ENCODE peak calls at places on chromosome 9, in ten cellular contexts. One of them, this sample, is unnamed.

GRCh38 chr9:5832093-5832542 is 799 bp downstream of the ERMP1 start:
- DNase-seq in HCT116: no peak
- DNase-seq in adrenal gland: no peak
- DNase-seq in GM12892: no peak
- DNase-seq in suprapubic skin: no peak
- DNase-seq in A549: no peak
- DNase-seq in spleen: no peak
- DNase-seq in GM12891: peak; percentile 44
- DNase-seq in body of pancreas: no peak
- DNase-seq in right lobe of liver: no peak
- DNase-seq in this sample: peak; percentile 54

GRCh38 chr9:21747171-21747570 is 55.3 kb upstream of the MTAP start:
- DNase-seq in HCT116: no peak
- DNase-seq in adrenal gland: no peak
- DNase-seq in GM12892: no peak
- DNase-seq in suprapubic skin: no peak
- DNase-seq in A549: no peak
- DNase-seq in spleen: no peak
- DNase-seq in GM12891: no peak
- DNase-seq in body of pancreas: no peak
- DNase-seq in right lobe of liver: no peak
- DNase-seq in this sample: no peak

GRCh38 chr9:107819772-107820171 is 330.2 kb upstream of the KLF4 start:
- DNase-seq in HCT116: no peak
- DNase-seq in adrenal gland: no peak
- DNase-seq in GM12892: no peak
- DNase-seq in suprapubic skin: no peak
- DNase-seq in A549: no peak
- DNase-seq in spleen: no peak
- DNase-seq in GM12891: no peak
- DNase-seq in body of pancreas: no peak
- DNase-seq in right lobe of liver: peak; percentile 57
- DNase-seq in this sample: no peak

GRCh38 chr9:7570107-7570720 is 229.4 kb downstream of the DMAC1 start:
- DNase-seq in HCT116: peak; percentile 44
- DNase-seq in adrenal gland: peak; percentile 44
- DNase-seq in GM12892: peak; percentile 6
- DNase-seq in suprapubic skin: no peak
- DNase-seq in A549: peak; percentile 57
- DNase-seq in spleen: no peak
- DNase-seq in GM12891: peak; percentile 2
- DNase-seq in body of pancreas: peak; percentile 58
- DNase-seq in right lobe of liver: no peak
- DNase-seq in this sample: peak; percentile 44

GRCh38 chr9:16329699-16330113 is 540.8 kb downstream of the BNC2 start:
- DNase-seq in HCT116: no peak
- DNase-seq in adrenal gland: no peak
- DNase-seq in GM12892: no peak
- DNase-seq in suprapubic skin: no peak
- DNase-seq in A549: no peak
- DNase-seq in spleen: no peak
- DNase-seq in GM12891: no peak
- DNase-seq in body of pancreas: no peak
- DNase-seq in right lobe of liver: no peak
- DNase-seq in this sample: no peak

GRCh38 chr9:4739587-4740372 is 1.2 kb downstream of the AK3 start:
- DNase-seq in HCT116: no peak
- DNase-seq in adrenal gland: no peak
- DNase-seq in GM12892: no peak
- DNase-seq in suprapubic skin: no peak
- DNase-seq in A549: no peak
- DNase-seq in spleen: no peak
- DNase-seq in GM12891: no peak
- DNase-seq in body of pancreas: no peak
- DNase-seq in right lobe of liver: no peak
- DNase-seq in this sample: peak; percentile 29

GRCh38 chr9:87445646-87446045 is 52.0 kb upstream of the DAPK1 start:
- DNase-seq in HCT116: peak; percentile 43
- DNase-seq in adrenal gland: no peak
- DNase-seq in GM12892: peak; percentile 33
- DNase-seq in suprapubic skin: no peak
- DNase-seq in A549: peak; percentile 53
- DNase-seq in spleen: no peak
- DNase-seq in GM12891: peak; percentile 18
- DNase-seq in body of pancreas: peak; percentile 54
- DNase-seq in right lobe of liver: no peak
- DNase-seq in this sample: peak; percentile 66

GRCh38 chr9:90964101-90965020 is 162.7 kb downstream of the SYK start:
- DNase-seq in HCT116: peak; percentile 10
- DNase-seq in adrenal gland: no peak
- DNase-seq in GM12892: no peak
- DNase-seq in suprapubic skin: no peak
- DNase-seq in A549: peak; percentile 34
- DNase-seq in spleen: peak; percentile 77
- DNase-seq in GM12891: peak; percentile 18
- DNase-seq in body of pancreas: peak; percentile 47
- DNase-seq in right lobe of liver: no peak
- DNase-seq in this sample: no peak

GRCh38 chr9:120337131-120337530 is 242.8 kb downstream of the CDK5RAP2 start:
- DNase-seq in HCT116: no peak
- DNase-seq in adrenal gland: no peak
- DNase-seq in GM12892: no peak
- DNase-seq in suprapubic skin: no peak
- DNase-seq in A549: no peak
- DNase-seq in spleen: no peak
- DNase-seq in GM12891: no peak
- DNase-seq in body of pancreas: no peak
- DNase-seq in right lobe of liver: no peak
- DNase-seq in this sample: no peak

DNA sequence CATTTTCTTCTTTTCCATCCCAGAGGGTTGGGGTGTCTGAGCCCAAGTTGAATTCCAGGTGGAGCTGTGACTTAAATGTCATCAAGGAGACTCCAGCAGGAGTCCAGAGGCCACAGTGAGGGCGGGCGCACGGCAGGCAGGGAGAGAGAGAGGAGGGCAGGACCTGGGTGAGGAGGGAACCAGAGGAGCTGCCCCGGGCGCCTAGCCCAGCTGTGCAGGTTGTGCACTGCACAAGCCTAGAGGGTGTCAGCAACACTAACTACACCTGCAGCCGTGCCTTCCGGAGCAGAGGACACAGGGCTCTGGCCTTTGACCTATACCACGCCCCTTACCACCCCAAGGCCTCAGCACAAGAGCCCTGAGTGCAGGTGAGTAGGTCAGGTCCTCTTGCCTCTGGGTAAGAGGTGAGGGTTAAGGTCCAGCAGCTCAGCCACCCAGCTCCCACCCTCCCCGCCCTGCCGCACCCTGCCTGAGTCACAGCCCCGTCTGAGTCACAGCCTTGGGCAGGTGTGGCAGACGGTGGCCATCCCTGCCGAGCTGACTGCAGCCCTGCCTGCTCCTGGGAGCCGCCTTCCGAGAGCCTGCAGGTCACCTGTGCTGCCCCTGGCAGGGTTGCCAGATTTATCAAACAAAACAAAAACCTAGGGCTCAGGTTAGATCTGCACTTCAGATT is 6.4 kb upstream of the AGPAT2 start:
- DNase-seq in HCT116: peak; percentile 76
- DNase-seq in adrenal gland: peak; percentile 63
- DNase-seq in GM12892: no peak
- DNase-seq in suprapubic skin: no peak
- DNase-seq in A549: peak; percentile 86
- DNase-seq in spleen: no peak
- DNase-seq in GM12891: no peak
- DNase-seq in body of pancreas: peak; percentile 97
- DNase-seq in right lobe of liver: peak; percentile 91
- DNase-seq in this sample: no peak
- TF ChIP-seq POLR2A in HCT116: no peak
- TF ChIP-seq POLR2A in adrenal gland: no peak
- TF ChIP-seq POLR2A in GM12892: no peak
- TF ChIP-seq POLR2A in suprapubic skin: no peak
- TF ChIP-seq POLR2A in A549: no peak
- TF ChIP-seq POLR2A in spleen: no peak
- TF ChIP-seq POLR2A in GM12891: no peak
- TF ChIP-seq POLR2A in body of pancreas: no peak
- TF ChIP-seq POLR2A in right lobe of liver: no peak
- TF ChIP-seq POLR2A in this sample: no peak

DNA sequence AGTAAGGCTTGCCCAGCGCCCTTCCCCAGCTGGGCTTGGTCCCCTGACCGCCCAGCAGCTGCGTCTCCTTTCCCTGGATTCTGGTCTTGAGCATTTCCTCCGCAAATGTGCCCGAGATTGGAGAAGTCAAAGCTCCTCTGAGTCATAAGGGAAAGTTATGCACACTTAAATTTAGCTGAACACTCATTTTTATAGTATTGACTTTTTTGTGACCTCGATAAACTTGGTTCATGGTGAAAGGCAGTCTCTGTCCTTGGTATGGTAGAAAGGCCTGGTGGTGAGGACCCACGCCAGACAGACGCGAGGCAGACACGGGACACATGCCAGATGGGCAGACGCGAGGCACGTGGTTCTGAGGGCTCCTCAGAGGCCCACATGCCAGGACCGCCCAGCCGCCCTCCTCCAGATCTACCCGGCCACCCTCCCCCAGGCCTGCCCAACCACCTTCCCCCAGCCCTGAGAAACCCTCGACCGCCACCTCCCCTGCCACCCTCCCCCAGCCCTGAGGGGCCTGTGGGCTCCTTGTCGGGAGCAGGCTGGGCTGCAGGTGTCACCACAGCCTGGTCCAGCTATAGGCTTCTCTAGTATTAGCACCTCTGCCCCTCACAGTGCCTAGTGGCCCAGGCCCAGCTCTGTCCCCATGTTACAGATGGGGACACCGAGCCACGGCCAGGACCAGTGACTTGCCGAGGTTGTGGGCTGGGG is 60.9 kb upstream of the CACNA1B start:
- DNase-seq in HCT116: no peak
- DNase-seq in adrenal gland: peak; percentile 38
- DNase-seq in GM12892: no peak
- DNase-seq in suprapubic skin: no peak
- DNase-seq in A549: no peak
- DNase-seq in spleen: peak; percentile 51
- DNase-seq in GM12891: peak; percentile 56
- DNase-seq in body of pancreas: no peak
- DNase-seq in right lobe of liver: no peak
- DNase-seq in this sample: no peak
- TF ChIP-seq POLR2A in HCT116: no peak
- TF ChIP-seq POLR2A in adrenal gland: no peak
- TF ChIP-seq POLR2A in GM12892: peak; percentile 28
- TF ChIP-seq POLR2A in suprapubic skin: no peak
- TF ChIP-seq POLR2A in A549: no peak
- TF ChIP-seq POLR2A in spleen: no peak
- TF ChIP-seq POLR2A in GM12891: no peak
- TF ChIP-seq POLR2A in body of pancreas: no peak
- TF ChIP-seq POLR2A in right lobe of liver: no peak
- TF ChIP-seq POLR2A in this sample: no peak

GRCh38 chr9:38068866-38069628 is at the start of gene SHB:
- DNase-seq in HCT116: no peak
- DNase-seq in adrenal gland: peak; percentile 84
- DNase-seq in GM12892: peak; percentile 87
- DNase-seq in suprapubic skin: peak; percentile 84
- DNase-seq in A549: peak; percentile 71
- DNase-seq in spleen: peak; percentile 95
- DNase-seq in GM12891: peak; percentile 92
- DNase-seq in body of pancreas: peak; percentile 88
- DNase-seq in right lobe of liver: peak; percentile 88
- DNase-seq in this sample: peak; percentile 83
- TF ChIP-seq POLR2A in HCT116: peak; percentile 62
- TF ChIP-seq POLR2A in adrenal gland: peak; percentile 86
- TF ChIP-seq POLR2A in GM12892: peak; percentile 72
- TF ChIP-seq POLR2A in suprapubic skin: peak; percentile 69
- TF ChIP-seq POLR2A in A549: peak; percentile 87
- TF ChIP-seq POLR2A in spleen: peak; percentile 61
- TF ChIP-seq POLR2A in GM12891: no peak
- TF ChIP-seq POLR2A in body of pancreas: peak; percentile 96
- TF ChIP-seq POLR2A in right lobe of liver: peak; percentile 98
- TF ChIP-seq POLR2A in this sample: peak; percentile 65

GRCh38 chr9:94867281-94867841 is 140.9 kb downstream of the AOPEP start:
- DNase-seq in HCT116: peak; percentile 45
- DNase-seq in adrenal gland: peak; percentile 70
- DNase-seq in GM12892: no peak
- DNase-seq in suprapubic skin: no peak
- DNase-seq in A549: peak; percentile 99
- DNase-seq in spleen: no peak
- DNase-seq in GM12891: no peak
- DNase-seq in body of pancreas: peak; percentile 83
- DNase-seq in right lobe of liver: peak; percentile 84
- DNase-seq in this sample: no peak
- TF ChIP-seq POLR2A in HCT116: no peak
- TF ChIP-seq POLR2A in adrenal gland: peak; percentile 72
- TF ChIP-seq POLR2A in GM12892: no peak
- TF ChIP-seq POLR2A in suprapubic skin: no peak
- TF ChIP-seq POLR2A in A549: no peak
- TF ChIP-seq POLR2A in spleen: no peak
- TF ChIP-seq POLR2A in GM12891: no peak
- TF ChIP-seq POLR2A in body of pancreas: no peak
- TF ChIP-seq POLR2A in right lobe of liver: peak; percentile 55
- TF ChIP-seq POLR2A in this sample: no peak

GRCh38 chr9:108865037-108865436 is 3.0 kb downstream of the ACTL7A start:
- DNase-seq in HCT116: no peak
- DNase-seq in adrenal gland: peak; percentile 61
- DNase-seq in GM12892: no peak
- DNase-seq in suprapubic skin: no peak
- DNase-seq in A549: no peak
- DNase-seq in spleen: no peak
- DNase-seq in GM12891: no peak
- DNase-seq in body of pancreas: no peak
- DNase-seq in right lobe of liver: no peak
- DNase-seq in this sample: no peak

GRCh38 chr9:108864446-108864845 is 2.4 kb downstream of the ACTL7A start:
- DNase-seq in HCT116: no peak
- DNase-seq in adrenal gland: no peak
- DNase-seq in GM12892: no peak
- DNase-seq in suprapubic skin: no peak
- DNase-seq in A549: no peak
- DNase-seq in spleen: no peak
- DNase-seq in GM12891: no peak
- DNase-seq in body of pancreas: no peak
- DNase-seq in right lobe of liver: no peak
- DNase-seq in this sample: no peak

GRCh38 chr9:108867829-108868228 is 5.8 kb downstream of the ACTL7A start:
- DNase-seq in HCT116: no peak
- DNase-seq in adrenal gland: no peak
- DNase-seq in GM12892: no peak
- DNase-seq in suprapubic skin: no peak
- DNase-seq in A549: no peak
- DNase-seq in spleen: no peak
- DNase-seq in GM12891: no peak
- DNase-seq in body of pancreas: no peak
- DNase-seq in right lobe of liver: no peak
- DNase-seq in this sample: no peak

GRCh38 chr9:108866001-108866420 is 3.9 kb downstream of the ACTL7A start:
- DNase-seq in HCT116: no peak
- DNase-seq in adrenal gland: no peak
- DNase-seq in GM12892: no peak
- DNase-seq in suprapubic skin: no peak
- DNase-seq in A549: no peak
- DNase-seq in spleen: no peak
- DNase-seq in GM12891: no peak
- DNase-seq in body of pancreas: no peak
- DNase-seq in right lobe of liver: no peak
- DNase-seq in this sample: no peak

GRCh38 chr9:108869092-108869725 is 7.1 kb downstream of the ACTL7A start:
- DNase-seq in HCT116: peak; percentile 4
- DNase-seq in adrenal gland: no peak
- DNase-seq in GM12892: no peak
- DNase-seq in suprapubic skin: no peak
- DNase-seq in A549: peak; percentile 22
- DNase-seq in spleen: no peak
- DNase-seq in GM12891: no peak
- DNase-seq in body of pancreas: no peak
- DNase-seq in right lobe of liver: peak; percentile 79
- DNase-seq in this sample: no peak
- TF ChIP-seq POLR2A in HCT116: no peak
- TF ChIP-seq POLR2A in adrenal gland: no peak
- TF ChIP-seq POLR2A in GM12892: no peak
- TF ChIP-seq POLR2A in suprapubic skin: no peak
- TF ChIP-seq POLR2A in A549: no peak
- TF ChIP-seq POLR2A in spleen: no peak
- TF ChIP-seq POLR2A in GM12891: no peak
- TF ChIP-seq POLR2A in body of pancreas: no peak
- TF ChIP-seq POLR2A in right lobe of liver: peak; percentile 19
- TF ChIP-seq POLR2A in this sample: no peak

This sample was measured in erythroblast.